ENCODE peak calls at places on chromosomes 16 and 17, in eight cellular contexts. K is astrocyte, V is cardiac muscle cell, S is HepG2, N is fibroblast of lung, T is endothelial cell of umbilical vein, C is vagina, F is HCT116. G is an unnamed sample. For H3K4me1, the result is how much of the 10 kb centered on the place peaks cover.

GRCh38 chr16:10745856-10746255 is 2.2 kb downstream of the NUBP1 start:
- DNase-seq in T (no peak), K (no peak), V (peak), C (no peak), N (no peak), S (no peak), F (no peak), G (no peak)

GRCh38 chr17:82495844-82496528 is 23.5 kb upstream of the FOXK2 start:
- DNase-seq in K (no peak), S (peak), V (no peak), C (peak), F (peak), N (no peak), T (no peak), G (no peak)

GRCh38 chr16:9048302-9048700 is 43.1 kb upstream of the HAPSTR1 start:
- DNase-seq in N (peak), T (no peak), K (peak), V (no peak), C (no peak), F (peak), S (no peak), G (no peak)

GRCh38 chr17:80949451-80950421 is 41.9 kb upstream of the CHMP6 start:
- DNase-seq in K (no peak), V (no peak), F (no peak), S (no peak), N (no peak), T (no peak), C (no peak), G (no peak)

GRCh38 chr16:31253642-31254045 is 6.1 kb upstream of the ITGAM start:
- DNase-seq in N (no peak), C (no peak), K (no peak), F (no peak), T (no peak), S (peak), V (peak), G (no peak)

GRCh38 chr17:65584604-65585521 is 23.4 kb upstream of the AXIN2 start:
- DNase-seq in C (no peak), T (no peak), S (peak), K (no peak), V (no peak), F (no peak), N (no peak), G (no peak)

GRCh38 chr16:66459878-66460277 is 32.8 kb downstream of the BEAN1 start:
- DNase-seq in V (no peak), C (no peak), N (no peak), K (peak), T (no peak), F (no peak), S (no peak), G (no peak)

GRCh38 chr17:82092094-82092586 is 5.9 kb downstream of the FASN start:
- DNase-seq in F (no peak), K (no peak), C (no peak), S (no peak), V (no peak), T (no peak), N (no peak), G (no peak)

GRCh38 chr16:21603920-21604319 is 4.5 kb downstream of the METTL9 start:
- DNase-seq in C (no peak), V (peak), K (peak), T (no peak), N (peak), S (peak), F (no peak), G (no peak)

DNA sequence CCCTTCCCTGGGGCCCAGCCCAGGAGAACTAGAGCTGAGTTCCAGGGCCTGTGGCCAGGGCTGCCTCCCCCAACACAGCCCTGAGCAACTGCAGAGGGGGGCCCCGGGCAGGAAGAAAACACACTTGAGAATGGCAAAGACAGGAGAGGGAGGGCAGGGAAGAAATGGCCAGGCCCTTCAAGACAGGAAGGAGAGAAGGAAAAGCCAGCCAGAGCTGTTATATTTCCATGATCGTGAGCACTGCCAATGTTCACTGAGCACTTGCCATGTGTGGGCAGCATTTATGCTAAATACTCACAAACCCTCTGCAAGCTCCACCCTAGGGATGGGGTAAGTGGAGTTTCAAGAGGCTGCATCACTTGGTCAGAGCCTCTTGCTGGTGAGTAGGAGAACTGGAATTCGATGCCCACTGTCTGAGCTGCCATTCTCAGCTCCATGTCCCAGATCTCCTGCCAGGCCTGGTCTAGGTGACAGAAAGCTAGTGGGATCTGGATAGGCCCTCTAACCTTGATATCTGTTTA is 224.3 kb downstream of the ZNF423 start:
- DNase-seq in F (no peak), C (peak), S (no peak), V (no peak), K (peak), T (peak), N (peak), G (no peak)
- H3K27ac ChIP-seq in F (no peak), C (no peak), S (no peak), V (no peak), K (no peak), T (no peak), N (no peak), G (no peak)

DNA sequence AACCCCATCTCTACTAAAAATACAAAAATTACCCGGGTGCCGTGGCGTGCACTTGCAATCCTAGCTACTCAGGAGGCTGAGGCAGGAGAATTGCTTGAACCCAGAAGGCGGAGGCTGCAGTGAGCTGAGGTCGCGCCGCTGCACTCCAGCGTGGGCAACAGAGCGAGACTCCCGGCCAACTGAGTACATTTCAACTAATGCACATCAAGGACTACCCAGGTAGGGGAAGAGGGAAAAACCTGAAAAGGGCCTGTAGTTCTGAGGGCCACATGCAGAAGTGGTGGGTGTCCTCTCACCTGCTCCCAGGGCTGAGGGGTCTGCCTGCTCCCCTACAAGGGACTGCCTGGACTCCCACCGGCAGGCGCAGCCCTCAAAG is 584 bp upstream of the SLC16A5 start:
- DNase-seq in S (no peak), T (no peak), F (no peak), C (no peak), N (no peak), K (no peak), V (no peak), G (no peak)
- H3K4me1 ChIP-seq in S (half or more), T (under half), F (half or more), C (half or more), N (under half), K (under half), V (under half), G (under half)

DNA sequence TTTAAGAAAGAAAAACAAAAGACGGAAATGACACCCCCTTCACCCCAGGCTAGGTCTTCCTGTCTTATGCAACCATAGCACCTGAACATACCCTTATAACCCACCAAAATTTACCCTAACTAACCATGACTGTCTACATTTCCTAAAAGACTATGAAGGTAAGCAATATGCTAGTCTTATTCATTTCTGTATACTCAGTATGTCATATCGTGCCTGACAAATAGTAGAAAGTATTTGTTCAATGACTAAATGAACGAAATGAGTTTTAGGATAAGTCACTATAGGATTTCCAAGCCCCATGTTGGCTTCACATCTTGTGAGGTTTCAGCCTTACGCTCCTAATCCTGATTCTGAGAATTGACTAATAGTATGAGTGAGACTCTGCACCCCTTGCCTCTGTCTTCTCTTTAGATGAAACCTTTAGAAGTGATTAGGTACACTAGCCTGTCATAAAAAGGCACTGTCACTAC is 6.5 kb downstream of the ADAT1 start:
- DNase-seq in K (no peak), F (no peak), V (no peak), N (no peak), C (no peak), S (no peak), T (no peak), G (no peak)
- H3K27ac ChIP-seq in K (no peak), F (no peak), V (no peak), N (no peak), C (no peak), S (no peak), T (no peak), G (peak)

GRCh38 chr17:37711113-37711512 is 33.7 kb downstream of the HNF1B start:
- DNase-seq in T (no peak), C (no peak), N (no peak), F (no peak), S (peak), K (no peak), V (no peak), G (no peak)
- H3K4me1 ChIP-seq in T (under half), C (under half), N (under half), F (under half), S (half or more), K (under half), V (under half), G (under half)

GRCh38 chr17:76341301-76341700 is 12.4 kb downstream of the PRPSAP1 start:
- DNase-seq in V (no peak), T (no peak), F (no peak), K (no peak), N (no peak), S (no peak), C (no peak), G (no peak)

GRCh38 chr17:76343106-76343505 is 10.6 kb downstream of the PRPSAP1 start:
- DNase-seq in K (no peak), N (no peak), T (no peak), C (no peak), F (no peak), V (no peak), S (no peak), G (no peak)

GRCh38 chr17:76350463-76350862 is 3.3 kb downstream of the PRPSAP1 start:
- DNase-seq in V (no peak), N (no peak), C (no peak), T (no peak), S (no peak), K (no peak), F (no peak), G (no peak)

DNA sequence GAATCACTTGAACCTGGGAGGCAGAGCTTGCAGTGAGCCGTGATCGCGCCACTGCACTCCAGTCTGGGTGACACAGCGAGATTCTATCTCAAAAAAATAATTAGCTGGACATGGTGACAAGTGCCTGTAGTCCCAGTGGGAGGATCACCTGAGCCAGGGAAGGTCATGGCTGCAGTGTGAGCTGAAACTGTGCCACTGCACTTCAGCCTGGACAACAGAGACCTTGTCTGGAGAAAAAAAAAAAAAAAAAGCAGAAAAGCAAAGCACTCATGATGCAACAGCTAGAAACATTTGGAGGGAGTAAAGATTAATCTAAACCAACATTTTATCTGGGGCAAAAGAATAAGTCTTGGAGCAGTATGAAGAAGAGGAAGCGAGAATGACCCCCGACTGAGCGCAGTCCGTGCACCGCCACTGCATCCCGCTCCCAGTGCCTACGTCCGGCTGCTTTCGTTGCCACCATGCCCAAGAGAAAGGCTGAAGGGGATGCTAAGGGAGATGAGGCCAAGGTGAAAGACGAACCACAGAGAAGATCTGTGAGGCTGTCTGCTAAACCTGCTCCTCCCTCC is 8.3 kb downstream of the PRPSAP1 start:
- DNase-seq in N (peak), K (no peak), V (no peak), F (no peak), C (no peak), S (peak), T (no peak), G (no peak)
- H3K27ac ChIP-seq in N (no peak), K (no peak), V (no peak), F (no peak), C (no peak), S (peak), T (no peak), G (no peak)

GRCh38 chr16:17275989-17276530 is 194.7 kb downstream of the XYLT1 start:
- DNase-seq in V (no peak), C (no peak), K (no peak), N (no peak), S (no peak), F (no peak), T (no peak), G (no peak)
- H3K4me1 ChIP-seq in V (under half), C (under half), K (under half), N (under half), S (under half), F (under half), T (under half), G (under half)

GRCh38 chr17:9021158-9021984 is at the start of gene NTN1:
- DNase-seq in S (no peak), N (peak), K (peak), V (peak), T (no peak), F (no peak), C (peak), G (peak)
- H3K27ac ChIP-seq in S (no peak), N (no peak), K (no peak), V (no peak), T (no peak), F (peak), C (peak), G (no peak)

DNA sequence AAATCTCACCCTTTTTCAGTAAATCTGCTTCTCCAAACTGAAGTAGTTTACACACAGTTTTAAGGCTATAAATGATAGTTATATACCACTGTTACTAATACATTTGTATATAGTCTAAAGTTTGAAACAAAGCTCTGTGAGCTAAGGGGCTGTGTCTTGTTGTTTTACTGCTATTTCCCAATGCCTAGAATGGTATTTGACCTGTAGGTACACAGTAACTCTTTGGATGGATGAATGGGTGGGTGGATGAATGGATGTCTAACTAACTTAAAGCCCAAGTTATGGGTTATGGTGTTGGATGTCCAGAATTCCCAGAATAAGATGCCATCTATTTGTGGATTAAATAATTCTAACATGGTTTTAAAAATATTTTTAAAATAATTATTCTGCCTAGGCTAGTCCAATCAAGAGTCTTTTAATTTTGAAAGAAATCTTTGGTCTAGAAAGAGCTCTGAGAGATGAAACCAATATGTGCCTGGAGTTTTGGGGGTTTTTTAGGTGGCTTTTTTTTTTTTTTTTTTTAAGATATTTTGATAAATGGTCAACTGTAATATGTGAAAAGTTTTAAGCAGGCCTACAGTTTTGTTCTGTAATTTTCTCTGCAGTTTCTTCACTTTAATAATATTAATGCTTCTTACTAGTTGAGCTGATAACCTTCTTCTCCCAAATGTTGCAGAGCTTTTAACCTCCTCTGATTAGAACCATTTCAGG is 45.3 kb downstream of the OMG start:
- DNase-seq in N (no peak), T (no peak), C (no peak), V (no peak), K (no peak), S (peak), F (no peak), G (no peak)
- H3K4me1 ChIP-seq in N (under half), T (under half), C (under half), V (under half), K (under half), S (under half), F (under half), G (under half)

DNA sequence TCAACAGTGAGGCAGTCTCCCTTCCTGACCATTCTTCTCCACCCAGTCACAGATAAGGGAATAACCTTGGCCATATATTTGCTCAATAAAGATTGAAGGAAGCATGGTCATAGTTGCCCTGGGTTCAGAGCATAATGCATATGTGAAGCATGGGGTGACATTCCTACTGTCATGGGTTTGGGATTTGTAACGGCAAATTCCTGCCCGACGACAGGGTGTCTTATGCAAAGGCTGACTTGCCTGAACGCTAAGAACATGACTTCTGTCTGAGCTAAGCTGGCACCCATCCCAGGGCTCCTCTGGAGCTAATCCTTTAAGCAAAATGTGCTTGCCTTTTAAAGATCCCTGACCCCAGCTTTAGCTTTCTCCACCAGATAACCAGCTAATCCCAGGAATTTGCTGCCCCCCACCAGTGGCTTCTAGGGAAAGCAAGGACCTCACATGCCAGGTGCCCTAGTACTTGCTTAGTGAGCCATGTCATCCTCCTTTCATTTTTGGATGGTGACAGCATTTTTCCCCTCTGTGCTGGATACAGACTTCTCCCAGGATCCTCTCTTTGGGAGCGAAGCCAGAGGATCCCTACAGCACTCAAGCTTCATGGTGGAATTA is 11.7 kb downstream of the SLC7A6OS start:
- DNase-seq in F (no peak), V (no peak), T (no peak), S (peak), C (no peak), N (peak), K (peak), G (no peak)
- H3K27ac ChIP-seq in F (peak), V (peak), T (no peak), S (peak), C (peak), N (peak), K (peak), G (no peak)